ENCODE peak calls at places on chromosomes 16 and 17, in ten cellular contexts. I, U, E, X, M, H, Q, G, T and K are unnamed samples.

GRCh38 chr16:66660422-66661209 is 35.9 kb downstream of the CMTM4 start:
- DNase-seq in I (no peak), U (no peak), E (peak; percentile 72), X (no peak), M (peak; percentile 90), H (peak; percentile 41), Q (peak; percentile 73), G (peak; percentile 74), T (peak; percentile 84), K (no peak)

GRCh38 chr17:17752822-17753448 is 71.7 kb downstream of the RAI1 start:
- DNase-seq in I (no peak), U (peak; percentile 69), E (no peak), X (no peak), M (no peak), H (no peak), Q (no peak), G (no peak), T (no peak), K (no peak)

GRCh38 chr17:74892013-74892841 is 1.2 kb downstream of the FADS6 start:
- DNase-seq in I (no peak), U (no peak), E (peak; percentile 72), X (no peak), M (no peak), H (peak; percentile 47), Q (no peak), G (no peak), T (no peak), K (no peak)

GRCh38 chr16:10619271-10619849 is 39.0 kb upstream of the EMP2 start:
- DNase-seq in I (peak; percentile 70), U (peak; percentile 75), E (peak; percentile 75), X (peak; percentile 89), M (peak; percentile 82), H (peak; percentile 68), Q (no peak), G (no peak), T (no peak), K (no peak)

GRCh38 chr17:16363749-16364536 is 10.7 kb upstream of the CENPV start:
- DNase-seq in I (peak; percentile 88), U (peak; percentile 87), E (peak; percentile 74), X (no peak), M (peak; percentile 62), H (peak; percentile 77), Q (peak; percentile 69), G (peak; percentile 79), T (peak; percentile 84), K (peak; percentile 75)

GRCh38 chr16:89873109-89873821 is at the start of gene TCF25:
- DNase-seq in I (peak; percentile 89), U (peak; percentile 88), E (peak; percentile 99), X (peak; percentile 91), M (peak; percentile 92), H (peak; percentile 74), Q (peak; percentile 90), G (peak; percentile 88), T (peak; percentile 91), K (peak; percentile 89)

GRCh38 chr17:79065105-79065670 is 9.4 kb upstream of the ENGASE start:
- DNase-seq in I (peak; percentile 76), U (peak; percentile 73), E (no peak), X (no peak), M (peak; percentile 67), H (no peak), Q (no peak), G (peak; percentile 60), T (peak; percentile 73), K (no peak)

GRCh38 chr17:28871056-28871579 is 16.3 kb downstream of the ERAL1 start:
- DNase-seq in I (no peak), U (no peak), E (no peak), X (no peak), M (no peak), H (no peak), Q (no peak), G (no peak), T (no peak), K (no peak)

GRCh38 chr16:89290887-89291286 is 73.4 kb downstream of the ZNF778 start:
- DNase-seq in I (peak; percentile 93), U (peak; percentile 98), E (no peak), X (no peak), M (no peak), H (no peak), Q (no peak), G (no peak), T (no peak), K (no peak)

GRCh38 chr17:7897773-7898172 is 9.2 kb downstream of the CHD3 start:
- DNase-seq in I (no peak), U (peak; percentile 16), E (peak; percentile 72), X (no peak), M (no peak), H (no peak), Q (no peak), G (peak; percentile 82), T (peak; percentile 72), K (peak; percentile 47)

GRCh38 chr17:69540356-69540755 is 125.9 kb downstream of the MAP2K6 start:
- DNase-seq in I (no peak), U (no peak), E (no peak), X (no peak), M (no peak), H (no peak), Q (no peak), G (peak; percentile 73), T (no peak), K (no peak)

DNA sequence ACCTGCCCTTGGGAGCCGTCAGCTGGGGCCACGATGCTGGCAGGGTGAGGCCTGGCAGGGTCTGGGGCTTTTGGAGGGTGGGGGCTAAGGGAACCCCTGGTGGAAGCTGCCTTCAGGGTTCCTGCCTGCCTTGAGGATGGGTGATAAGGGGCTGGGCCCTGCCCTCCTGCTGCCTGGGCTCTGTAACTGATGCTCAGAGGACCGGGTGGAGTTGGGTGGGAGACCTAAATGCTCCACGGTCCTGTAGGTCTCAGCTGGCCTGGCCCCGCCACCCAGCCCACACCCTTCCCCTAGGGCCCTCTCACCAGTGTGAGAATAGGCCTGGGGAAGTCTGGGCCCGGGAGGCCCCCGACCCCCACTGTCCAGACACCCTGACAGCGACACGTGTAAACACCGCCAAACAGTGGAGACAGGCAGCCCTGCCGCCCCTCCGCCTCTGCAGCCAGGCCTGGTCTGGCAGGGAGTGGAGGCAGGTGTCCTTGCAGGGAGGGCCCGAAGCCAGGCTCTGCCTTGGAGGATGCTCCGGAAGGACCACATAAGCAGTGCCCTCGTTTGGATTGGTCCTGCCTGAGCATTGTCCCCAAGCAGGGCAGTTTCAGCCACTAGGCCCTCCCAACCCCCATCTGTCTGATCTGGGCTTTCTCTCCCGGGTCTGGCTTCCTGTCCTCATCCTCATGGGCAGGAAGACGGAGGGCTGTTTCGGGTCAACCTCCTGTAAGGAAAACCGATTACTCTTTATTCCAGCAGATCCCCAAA is 6.5 kb upstream of the BAHCC1 start:
- DNase-seq in I (peak; percentile 65), U (peak; percentile 63), E (peak; percentile 81), X (no peak), M (peak; percentile 90), H (no peak), Q (no peak), G (no peak), T (peak; percentile 53), K (no peak)
- TF ChIP-seq CTCF in I (no peak), U (no peak), E (no peak), X (no peak), M (peak; percentile 5), H (no peak), Q (no peak), G (no peak), T (no peak), K (no peak)

DNA sequence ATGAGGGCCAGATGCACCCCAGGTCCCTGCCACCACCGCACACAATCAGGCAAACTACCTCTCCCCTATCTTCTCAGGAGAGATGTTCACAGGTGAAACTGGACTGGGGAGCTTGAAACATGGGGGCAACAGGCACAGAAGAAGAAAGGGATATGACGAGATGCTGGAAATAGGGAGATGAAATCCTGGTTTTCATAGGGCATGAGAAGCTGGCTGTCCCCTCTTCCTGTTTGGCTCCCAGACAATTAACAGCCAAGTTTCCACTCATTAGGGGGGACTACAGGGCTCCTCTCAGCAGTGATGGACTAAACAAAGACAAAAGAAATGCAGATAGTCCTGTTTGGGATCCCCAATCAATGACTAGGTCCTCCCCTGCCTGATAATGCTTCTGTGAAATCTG is 266.0 kb downstream of the NTN1 start:
- DNase-seq in I (no peak), U (no peak), E (no peak), X (no peak), M (no peak), H (no peak), Q (no peak), G (no peak), T (no peak), K (no peak)
- H3K4me1 ChIP-seq in I (peaks cover 12% of the 10 kb centered on the region), U (peaks cover 11% of the 10 kb centered on the region), E (peaks cover 6% of the 10 kb centered on the region), X (no peaks in the 10 kb centered on the region), M (no peaks in the 10 kb centered on the region), H (no peaks in the 10 kb centered on the region), Q (no peaks in the 10 kb centered on the region), G (no peaks in the 10 kb centered on the region), T (no peaks in the 10 kb centered on the region), K (no peaks in the 10 kb centered on the region)

DNA sequence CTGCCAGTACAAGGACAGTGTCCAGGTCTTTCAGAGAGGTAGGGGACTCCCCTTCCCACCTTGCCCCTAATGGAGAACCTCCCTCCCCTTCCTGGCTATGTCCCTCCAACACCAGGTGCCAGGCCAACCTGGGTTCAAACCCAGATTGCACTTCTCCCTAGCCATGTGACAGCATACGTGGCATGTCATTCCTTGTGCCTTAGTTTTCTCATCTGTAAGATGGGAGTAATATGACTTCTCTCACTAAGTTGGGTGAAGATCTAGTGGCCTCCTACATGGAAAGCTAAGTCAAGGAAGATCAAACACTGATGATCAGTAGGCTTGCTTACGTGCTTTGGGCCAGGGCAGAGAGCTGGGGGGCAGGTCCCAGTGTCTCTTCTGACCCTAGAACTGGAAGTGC is 8.8 kb downstream of the FCSK start:
- DNase-seq in I (no peak), U (no peak), E (no peak), X (no peak), M (no peak), H (no peak), Q (no peak), G (no peak), T (no peak), K (no peak)
- TF ChIP-seq CTCF in I (no peak), U (no peak), E (no peak), X (no peak), M (no peak), H (no peak), Q (no peak), G (no peak), T (no peak), K (no peak)

GRCh38 chr16:68136515-68136914 is 51.3 kb downstream of the NFATC3 start:
- DNase-seq in I (no peak), U (no peak), E (no peak), X (no peak), M (no peak), H (no peak), Q (no peak), G (no peak), T (no peak), K (no peak)

GRCh38 chr16:68130520-68130919 is 45.4 kb downstream of the NFATC3 start:
- DNase-seq in I (no peak), U (no peak), E (no peak), X (no peak), M (no peak), H (no peak), Q (no peak), G (no peak), T (no peak), K (no peak)

GRCh38 chr16:68128577-68129305 is 43.6 kb downstream of the NFATC3 start:
- DNase-seq in I (no peak), U (no peak), E (no peak), X (no peak), M (no peak), H (peak; percentile 38), Q (no peak), G (peak; percentile 19), T (no peak), K (no peak)

GRCh38 chr16:68134644-68135043 is 49.5 kb downstream of the NFATC3 start:
- DNase-seq in I (no peak), U (no peak), E (no peak), X (no peak), M (no peak), H (no peak), Q (no peak), G (no peak), T (no peak), K (no peak)

GRCh38 chr16:68131813-68132706 is 46.9 kb downstream of the NFATC3 start:
- DNase-seq in I (no peak), U (no peak), E (no peak), X (no peak), M (no peak), H (no peak), Q (no peak), G (no peak), T (no peak), K (no peak)
- H3K4me1 ChIP-seq in I (no peaks in the 10 kb centered on the region), U (no peaks in the 10 kb centered on the region), E (no peaks in the 10 kb centered on the region), X (no peaks in the 10 kb centered on the region), M (peaks cover 3% of the 10 kb centered on the region), H (peaks cover 3% of the 10 kb centered on the region), Q (no peaks in the 10 kb centered on the region), G (no peaks in the 10 kb centered on the region), T (peaks cover 13% of the 10 kb centered on the region), K (no peaks in the 10 kb centered on the region)